ENCODE peak calls at places on chromosomes 4 and X, in five cellular contexts. H, D, W, U and Y are unnamed samples.

GRCh38 chrX:38375888-38376287 is 23.5 kb downstream of the OTC start:
- DNase-seq in H (no peak), D (no peak), W (peak; percentile 3), U (no peak), Y (no peak)

GRCh38 chrX:48278958-48279357 is 23.8 kb downstream of the SSX1 start:
- DNase-seq in H (no peak), D (no peak), W (no peak), U (peak; percentile 71), Y (peak; percentile 10)

GRCh38 chr4:8276358-8277240 is 7.0 kb downstream of the HTRA3 start:
- DNase-seq in H (no peak), D (no peak), W (peak; percentile 45), U (no peak), Y (no peak)

GRCh38 chr4:35725131-35725530 is 519.2 kb downstream of the ARAP2 start:
- DNase-seq in H (no peak), D (no peak), W (no peak), U (no peak), Y (no peak)

GRCh38 chr4:16070203-16070602 is 13.6 kb downstream of the PROM1 start:
- DNase-seq in H (no peak), D (no peak), W (no peak), U (no peak), Y (no peak)

GRCh38 chr4:182533948-182534347 is 290.7 kb downstream of the TENM3 start:
- DNase-seq in H (no peak), D (no peak), W (peak; percentile 28), U (no peak), Y (no peak)

GRCh38 chrX:9279271-9279596 is 185.6 kb upstream of the TBL1X start:
- DNase-seq in H (no peak), D (no peak), W (peak; percentile 22), U (no peak), Y (no peak)

GRCh38 chr4:113730467-113731216 is 30.9 kb downstream of the CAMK2D start:
- DNase-seq in H (no peak), D (no peak), W (no peak), U (no peak), Y (no peak)

GRCh38 chrX:38175140-38175539 is 45.5 kb downstream of the SRPX start:
- DNase-seq in H (no peak), D (no peak), W (peak; percentile 19), U (no peak), Y (peak; percentile 15)

GRCh38 chrX:101450052-101450451 is 35.2 kb upstream of the ARMCX4 start:
- DNase-seq in H (no peak), D (no peak), W (no peak), U (no peak), Y (no peak)

GRCh38 chr4:45241976-45242375 is 515.6 kb upstream of the GNPDA2 start:
- DNase-seq in H (no peak), D (no peak), W (peak; percentile 14), U (no peak), Y (no peak)

GRCh38 chr4:183797445-183798248 is 107.5 kb upstream of the STOX2 start:
- DNase-seq in H (no peak), D (no peak), W (peak; percentile 5), U (peak; percentile 62), Y (no peak)

GRCh38 chrX:26873736-26874135 is 589.4 kb downstream of the PPP4R3C start:
- DNase-seq in H (no peak), D (no peak), W (no peak), U (no peak), Y (no peak)

GRCh38 chrX:1493877-1494510 is 41.3 kb upstream of the ASMTL start:
- DNase-seq in H (no peak), D (no peak), W (no peak), U (no peak), Y (no peak)

GRCh38 chr4:181478675-181479074 is 764.5 kb upstream of the TENM3 start:
- DNase-seq in H (no peak), D (no peak), W (no peak), U (no peak), Y (no peak)

GRCh38 chrX:153873282-153874090 is 12.5 kb downstream of the L1CAM start:
- DNase-seq in H (no peak), D (no peak), W (no peak), U (no peak), Y (no peak)

GRCh38 chr4:4960574-4960973 is 58.7 kb downstream of the CYTL1 start:
- DNase-seq in H (no peak), D (no peak), W (no peak), U (no peak), Y (no peak)

GRCh38 chr4:40283413-40283812 is 51.7 kb upstream of the CHRNA9 start:
- DNase-seq in H (no peak), D (no peak), W (no peak), U (no peak), Y (no peak)